ENCODE peak calls at places on chromosomes 5 and 9, in five cellular contexts. C is fibroblast of pulmonary artery, H is kidney epithelial cell, E is H9, L is fibroblast of lung. F is an unnamed sample.

GRCh38 chr9:68750179-68750685 is 45.2 kb downstream of the PIP5K1B start:
- DNase-seq in C (no peak), H (no peak), E (no peak), L (no peak), F (no peak)

GRCh38 chr5:174501461-174502069 is 222.8 kb upstream of the MSX2 start:
- DNase-seq in C (peak), H (no peak), E (no peak), L (peak), F (peak)

GRCh38 chr5:133610489-133611356 is 1.6 kb downstream of the FSTL4 start:
- DNase-seq in C (peak), H (no peak), E (peak), L (peak), F (peak)

GRCh38 chr9:36008774-36009300 is 27.9 kb upstream of the RECK start:
- DNase-seq in C (peak), H (no peak), E (peak), L (peak), F (peak)

GRCh38 chr5:55402199-55402598 is 94.4 kb downstream of the MTREX start:
- DNase-seq in C (no peak), H (no peak), E (no peak), L (no peak), F (peak)

GRCh38 chr5:147303976-147304375 is 69.2 kb downstream of the STK32A start:
- DNase-seq in C (peak), H (peak), E (no peak), L (peak), F (peak)

GRCh38 chr5:78540335-78541057 is 108.1 kb downstream of the LHFPL2 start:
- DNase-seq in C (peak), H (no peak), E (no peak), L (peak), F (no peak)

GRCh38 chr5:66344544-66344943 is 200.4 kb downstream of the SREK1 start:
- DNase-seq in C (no peak), H (no peak), E (no peak), L (no peak), F (no peak)

GRCh38 chr5:14452685-14453084 is 128.9 kb upstream of the OTULINL start:
- DNase-seq in C (no peak), H (no peak), E (no peak), L (peak), F (no peak)

GRCh38 chr5:14663734-14664269 is 716 bp upstream of the OTULIN start:
- DNase-seq in C (peak), H (no peak), E (no peak), L (no peak), F (no peak)

GRCh38 chr5:3307982-3308621 is 287.5 kb upstream of the IRX1 start:
- DNase-seq in C (no peak), H (no peak), E (no peak), L (no peak), F (peak)

GRCh38 chr5:141846031-141846430 is 32.2 kb downstream of the PCDH1 start:
- DNase-seq in C (peak), H (no peak), E (peak), L (peak), F (no peak)

GRCh38 chr9:27117489-27118135 is 8.6 kb downstream of the TEK start:
- DNase-seq in C (peak), H (no peak), E (peak), L (peak), F (peak)

GRCh38 chr9:87516222-87516930 is 18.7 kb downstream of the DAPK1 start:
- DNase-seq in C (peak), H (no peak), E (no peak), L (peak), F (peak)

GRCh38 chr9:87667164-87667738 is 58.7 kb upstream of the CTSL start:
- DNase-seq in C (peak), H (no peak), E (peak), L (no peak), F (no peak)

GRCh38 chr9:123053711-123054110 is 20.2 kb downstream of the GPR21 start:
- DNase-seq in C (no peak), H (no peak), E (no peak), L (no peak), F (no peak)

GRCh38 chr5:103562084-103562452 is 521 bp downstream of the NUDT12 start:
- DNase-seq in C (no peak), H (no peak), E (no peak), L (no peak), F (no peak)

GRCh38 chr5:124590686-124591085 is 155.8 kb downstream of the ZNF608 start:
- DNase-seq in C (no peak), H (no peak), E (no peak), L (no peak), F (no peak)
- TF ChIP-seq CTCF in C (no peak), H (no peak), E (no peak), L (no peak), F (no peak)

GRCh38 chr5:73564018-73564417 is 1.4 kb downstream of the ANKRA2 start:
- DNase-seq in C (peak), H (no peak), E (no peak), L (no peak), F (no peak)

GRCh38 chr5:73564644-73565165 is 734 bp downstream of the ANKRA2 start:
- DNase-seq in C (peak), H (no peak), E (no peak), L (peak), F (peak)

GRCh38 chr5:73558950-73559349 is 6.5 kb downstream of the ANKRA2 start:
- DNase-seq in C (no peak), H (no peak), E (no peak), L (no peak), F (peak)
- TF ChIP-seq CTCF in C (no peak), H (no peak), E (no peak), L (no peak), F (no peak)

GRCh38 chr5:122192477-122192876 is 63.1 kb downstream of the ZNF474 start:
- DNase-seq in C (no peak), H (no peak), E (no peak), L (no peak), F (peak)
- TF ChIP-seq CTCF in C (no peak), H (no peak), E (no peak), L (no peak), F (no peak)

DNA sequence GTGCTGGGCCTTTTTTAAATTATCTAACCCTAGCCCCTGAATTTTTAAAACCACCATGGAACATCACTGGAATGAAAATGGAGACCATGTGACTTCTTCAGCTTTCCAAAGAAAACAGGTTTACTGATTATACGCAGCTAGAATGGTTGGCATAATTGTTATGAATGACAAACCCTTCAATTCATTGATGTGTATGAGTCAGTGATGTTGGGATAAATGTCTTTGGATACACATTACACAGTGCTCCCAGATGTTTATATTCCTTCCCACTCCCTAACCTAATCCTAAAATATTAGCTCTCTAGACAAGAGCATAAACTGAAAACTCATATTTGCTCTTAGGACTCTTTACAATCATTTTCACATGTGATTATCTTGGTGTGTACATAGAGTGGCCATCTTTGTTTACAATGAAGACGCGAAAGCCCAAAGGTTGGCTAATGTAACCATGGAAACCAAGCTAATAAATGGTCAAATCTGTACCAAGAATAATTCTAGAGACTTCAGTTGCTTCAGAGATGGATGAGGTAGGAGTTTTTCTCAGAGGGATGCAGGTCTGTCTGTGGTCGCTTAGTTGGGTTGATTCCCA is 131.2 kb upstream of the HMHB1 start:
- DNase-seq in C (no peak), H (no peak), E (no peak), L (no peak), F (no peak)
- TF ChIP-seq CTCF in C (no peak), H (no peak), E (no peak), L (no peak), F (no peak)

F was measured in MCF 10A.